ENCODE peak calls at places on chromosome 12, in seven cellular contexts. W is K562, S is stomach, I is adrenal gland, M is body of pancreas, Q is uterus, B is HepG2. G is an unnamed sample.
A peak's percentile ranks its signal among the peaks of the same experiment; 100 is the strongest.

GRCh38 chr12:31954925-31955678 is 4.1 kb upstream of the RESF1 start:
- DNase-seq in Q (no peak), W (no peak), I (no peak), B (no peak), S (no peak), M (no peak), G (no peak)

GRCh38 chr12:107131832-107132616 is 38.7 kb upstream of the CRY1 start:
- DNase-seq in I (peak; percentile 25), S (no peak), Q (no peak), M (peak; percentile 12), W (peak; percentile 51), B (peak; percentile 49), G (no peak)

GRCh38 chr12:122995503-122996187 is 15.2 kb downstream of the ARL6IP4 start:
- DNase-seq in S (no peak), B (no peak), Q (no peak), M (peak; percentile 29), I (peak; percentile 66), W (no peak), G (no peak)

GRCh38 chr12:89578499-89578898 is 52.7 kb upstream of the POC1B start:
- DNase-seq in M (no peak), W (no peak), I (no peak), Q (no peak), B (no peak), S (no peak), G (no peak)

GRCh38 chr12:132577191-132577920 is 33.0 kb downstream of the LRCOL1 start:
- DNase-seq in B (no peak), W (no peak), Q (no peak), M (no peak), S (no peak), I (no peak), G (no peak)

GRCh38 chr12:66898700-66899469 is 220.0 kb upstream of the GRIP1 start:
- DNase-seq in S (no peak), M (no peak), B (no peak), W (no peak), Q (no peak), I (no peak), G (peak; percentile 33)

GRCh38 chr12:67047634-67048033 is 221.5 kb upstream of the CAND1 start:
- DNase-seq in M (no peak), S (no peak), W (no peak), I (no peak), Q (no peak), B (no peak), G (no peak)

GRCh38 chr12:95805864-95806669 is 15.5 kb upstream of the NTN4 start:
- DNase-seq in W (no peak), I (no peak), B (no peak), Q (no peak), M (no peak), S (no peak), G (peak; percentile 80)

GRCh38 chr12:28710882-28711281 is 438.2 kb upstream of the FAR2 start:
- DNase-seq in S (no peak), I (no peak), B (no peak), M (no peak), Q (no peak), W (no peak), G (no peak)

GRCh38 chr12:126233625-126234024 is 1168.4 kb downstream of the AACS start:
- DNase-seq in M (no peak), B (no peak), W (no peak), S (no peak), I (no peak), Q (no peak), G (no peak)

GRCh38 chr12:90090929-90091651 is 382.5 kb upstream of the ATP2B1 start:
- DNase-seq in W (no peak), I (peak; percentile 18), S (peak; percentile 28), Q (no peak), M (peak; percentile 5), B (no peak), G (no peak)

GRCh38 chr12:10861366-10861765 is 12.1 kb upstream of the PRR4 start:
- DNase-seq in M (no peak), W (no peak), I (no peak), B (no peak), S (no peak), Q (no peak), G (no peak)

GRCh38 chr12:25755681-25756260 is 202.7 kb upstream of the LMNTD1 start:
- DNase-seq in M (no peak), B (no peak), I (no peak), Q (no peak), S (no peak), W (no peak), G (no peak)

GRCh38 chr12:112537710-112538396 is 119.1 kb downstream of the PTPN11 start:
- DNase-seq in Q (no peak), B (peak; percentile 56), S (no peak), W (no peak), M (no peak), I (no peak), G (no peak)

GRCh38 chr12:30145351-30146017 is 361.7 kb upstream of the TMTC1 start:
- DNase-seq in W (no peak), M (no peak), I (no peak), Q (no peak), B (no peak), S (no peak), G (no peak)

GRCh38 chr12:120684523-120684932 is 2.4 kb upstream of the MLEC start:
- DNase-seq in Q (no peak), S (no peak), W (no peak), B (no peak), I (peak; percentile 75), M (no peak), G (no peak)

GRCh38 chr12:90216815-90217214 is 508.2 kb upstream of the ATP2B1 start:
- DNase-seq in S (no peak), B (no peak), M (no peak), I (no peak), Q (no peak), W (no peak), G (no peak)

GRCh38 chr12:128606040-128606439 is 217.7 kb downstream of the SLC15A4 start:
- DNase-seq in I (no peak), Q (no peak), S (no peak), B (no peak), W (no peak), M (no peak), G (no peak)

GRCh38 chr12:123254853-123255446 is 16.7 kb downstream of the CDK2AP1 start:
- DNase-seq in I (no peak), S (no peak), Q (no peak), B (no peak), W (no peak), M (no peak), G (peak; percentile 10)

GRCh38 chr12:71958993-71959588 is 20.4 kb downstream of the TPH2 start:
- DNase-seq in I (no peak), M (no peak), W (no peak), B (no peak), S (no peak), Q (no peak), G (no peak)

GRCh38 chr12:102484017-102484731 is 3.8 kb upstream of the IGF1 start:
- DNase-seq in S (peak; percentile 52), B (peak; percentile 26), M (peak; percentile 65), Q (peak; percentile 55), W (peak; percentile 70), I (peak; percentile 53), G (peak; percentile 57)

GRCh38 chr12:117882603-117883184 is 86.1 kb downstream of the KSR2 start:
- DNase-seq in M (no peak), I (no peak), S (no peak), B (no peak), Q (no peak), W (no peak), G (no peak)

GRCh38 chr12:79370021-79370420 is 320.7 kb downstream of the PAWR start:
- DNase-seq in S (no peak), I (no peak), Q (no peak), M (no peak), W (no peak), B (no peak), G (no peak)

GRCh38 chr12:88781909-88782308 is 201.6 kb upstream of the KITLG start:
- DNase-seq in W (no peak), Q (no peak), M (no peak), I (no peak), S (no peak), B (no peak), G (no peak)

GRCh38 chr12:68981536-68981935 is 48.6 kb upstream of the CPM start:
- DNase-seq in I (peak; percentile 16), B (no peak), S (no peak), M (no peak), W (no peak), Q (no peak), G (no peak)

GRCh38 chr12:6603095-6603567 is 4.0 kb downstream of the CHD4 start:
- DNase-seq in M (peak; percentile 22), S (no peak), B (no peak), I (peak; percentile 50), Q (peak; percentile 36), W (no peak), G (peak; percentile 55)

GRCh38 chr12:121789800-121790748 is 3.4 kb downstream of the RHOF start:
- DNase-seq in S (peak; percentile 75), W (no peak), Q (no peak), I (peak; percentile 68), M (peak; percentile 44), B (no peak), G (no peak)
- TF ChIP-seq POLR2A in S (no peak), W (no peak), Q (no peak), I (no peak), M (no peak), B (no peak), G (no peak)

GRCh38 chr12:97404549-97404948 is 58.1 kb upstream of the RMST start:
- DNase-seq in S (peak; percentile 32), B (peak; percentile 51), I (no peak), M (peak; percentile 42), W (peak; percentile 17), Q (no peak), G (no peak)
- TF ChIP-seq CTCF in S (peak; percentile 58), B (peak; percentile 81), I (peak; percentile 73), M (peak; percentile 74), W (peak; percentile 37), Q (peak; percentile 24), G (no peak)

GRCh38 chr12:104569348-104570173 is 112.8 kb downstream of the CHST11 start:
- DNase-seq in S (peak; percentile 31), M (no peak), B (no peak), I (no peak), Q (no peak), W (no peak), G (peak; percentile 21)
- H3K4me3 ChIP-seq in S (no peak overlapping the region), M (no peak overlapping the region), B (no peak overlapping the region), I (no peak overlapping the region), Q (no peak overlapping the region), W (no peak overlapping the region), G (no peak overlapping the region)

DNA sequence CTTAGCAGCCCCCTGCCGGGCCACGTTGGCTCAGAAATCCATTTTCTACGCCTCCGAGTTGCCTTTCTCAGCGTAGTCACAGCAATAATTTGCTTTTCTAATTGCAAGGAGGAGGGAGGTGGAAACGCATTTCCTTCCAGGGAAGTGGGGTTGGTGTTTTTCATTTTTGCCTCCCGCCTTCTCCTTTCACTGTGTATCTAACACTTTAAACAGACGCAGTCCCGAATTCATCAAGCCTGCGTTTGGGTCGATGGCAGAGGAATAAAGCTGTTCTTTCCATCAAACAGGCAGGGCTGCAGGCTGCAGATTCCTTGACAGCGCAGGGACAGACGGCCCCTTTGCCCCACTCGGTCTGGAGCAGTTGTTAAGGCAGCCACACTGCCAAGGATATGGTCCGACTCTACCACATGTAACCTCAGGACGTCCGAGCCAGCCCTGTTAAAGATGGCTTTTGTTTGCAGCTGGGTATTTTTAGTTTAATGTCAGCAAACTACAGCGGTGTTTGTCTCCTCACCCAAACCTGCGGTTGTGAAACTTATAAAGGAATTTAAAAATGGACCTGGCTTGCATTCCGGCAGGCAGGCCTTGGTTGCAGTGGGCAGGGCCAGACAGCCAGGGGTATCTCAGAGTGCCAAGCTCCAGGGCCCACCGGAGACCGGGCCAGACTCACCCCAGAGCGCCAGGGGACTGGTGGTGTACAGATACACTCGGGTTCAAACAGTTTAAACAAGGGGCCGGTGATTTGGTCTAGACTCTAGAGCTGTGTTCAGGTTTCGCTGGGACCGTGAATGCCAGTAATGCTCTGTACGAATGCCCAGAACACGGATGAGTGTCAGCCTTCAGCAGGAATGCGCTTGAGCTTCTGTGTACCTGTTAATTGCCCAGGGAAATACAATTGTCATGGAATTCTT is 2.2 kb downstream of the CHST11 start:
- DNase-seq in W (peak; percentile 30), B (no peak), S (no peak), I (peak; percentile 25), M (peak; percentile 29), Q (peak; percentile 24), G (no peak)
- TF ChIP-seq POLR2A in W (no peak), B (no peak), S (no peak), I (no peak), M (no peak), Q (no peak), G (no peak)

G was measured in lower leg skin.